ENCODE peak calls at places on chromosomes 5 and 9, in five cellular contexts. One of them, this sample, is unnamed.
A peak's percentile ranks its signal among the peaks of the same experiment; 100 is the strongest.

GRCh38 chr9:127153484-127153883 is 31.0 kb upstream of the ANGPTL2 start:
- DNase-seq in Calu3: no peak
- DNase-seq in NB4: no peak
- DNase-seq in HFFc6: no peak
- DNase-seq in Peyer's patch: no peak
- DNase-seq in this sample: no peak

GRCh38 chr9:12784461-12785250 is 9.8 kb downstream of the LURAP1L start:
- DNase-seq in Calu3: peak; percentile 77
- DNase-seq in NB4: peak; percentile 28
- DNase-seq in HFFc6: peak; percentile 95
- DNase-seq in Peyer's patch: no peak
- DNase-seq in this sample: no peak

GRCh38 chr5:115439042-115439441 is 105.5 kb downstream of the FEM1C start:
- DNase-seq in Calu3: no peak
- DNase-seq in NB4: no peak
- DNase-seq in HFFc6: peak; percentile 82
- DNase-seq in Peyer's patch: no peak
- DNase-seq in this sample: no peak

GRCh38 chr5:68576805-68577204 is 361.2 kb downstream of the PIK3R1 start:
- DNase-seq in Calu3: no peak
- DNase-seq in NB4: no peak
- DNase-seq in HFFc6: no peak
- DNase-seq in Peyer's patch: no peak
- DNase-seq in this sample: no peak

GRCh38 chr9:121839726-121840500 is 188.5 kb downstream of the DAB2IP start:
- DNase-seq in Calu3: no peak
- DNase-seq in NB4: no peak
- DNase-seq in HFFc6: no peak
- DNase-seq in Peyer's patch: no peak
- DNase-seq in this sample: no peak

GRCh38 chr9:93826209-93826608 is 128.9 kb downstream of the BARX1 start:
- DNase-seq in Calu3: no peak
- DNase-seq in NB4: no peak
- DNase-seq in HFFc6: no peak
- DNase-seq in Peyer's patch: peak; percentile 48
- DNase-seq in this sample: no peak

GRCh38 chr5:74355456-74355855 is 285.1 kb downstream of the ENC1 start:
- DNase-seq in Calu3: no peak
- DNase-seq in NB4: no peak
- DNase-seq in HFFc6: no peak
- DNase-seq in Peyer's patch: no peak
- DNase-seq in this sample: no peak

GRCh38 chr5:129361441-129362025 is 98.6 kb upstream of the ADAMTS19 start:
- DNase-seq in Calu3: no peak
- DNase-seq in NB4: peak; percentile 24
- DNase-seq in HFFc6: no peak
- DNase-seq in Peyer's patch: no peak
- DNase-seq in this sample: no peak

GRCh38 chr9:122370303-122370702 is 521 bp upstream of the PTGS1 start:
- DNase-seq in Calu3: no peak
- DNase-seq in NB4: peak; percentile 71
- DNase-seq in HFFc6: no peak
- DNase-seq in Peyer's patch: peak; percentile 31
- DNase-seq in this sample: no peak

GRCh38 chr9:108534741-108535140 is 321.0 kb downstream of the ACTL7B start:
- DNase-seq in Calu3: no peak
- DNase-seq in NB4: peak; percentile 15
- DNase-seq in HFFc6: peak; percentile 82
- DNase-seq in Peyer's patch: no peak
- DNase-seq in this sample: no peak

GRCh38 chr9:108184941-108185340 is 670.8 kb downstream of the ACTL7B start:
- DNase-seq in Calu3: peak; percentile 12
- DNase-seq in NB4: no peak
- DNase-seq in HFFc6: no peak
- DNase-seq in Peyer's patch: no peak
- DNase-seq in this sample: no peak

GRCh38 chr5:112634796-112635195 is 102.9 kb upstream of the APC start:
- DNase-seq in Calu3: no peak
- DNase-seq in NB4: no peak
- DNase-seq in HFFc6: no peak
- DNase-seq in Peyer's patch: no peak
- DNase-seq in this sample: no peak

DNA sequence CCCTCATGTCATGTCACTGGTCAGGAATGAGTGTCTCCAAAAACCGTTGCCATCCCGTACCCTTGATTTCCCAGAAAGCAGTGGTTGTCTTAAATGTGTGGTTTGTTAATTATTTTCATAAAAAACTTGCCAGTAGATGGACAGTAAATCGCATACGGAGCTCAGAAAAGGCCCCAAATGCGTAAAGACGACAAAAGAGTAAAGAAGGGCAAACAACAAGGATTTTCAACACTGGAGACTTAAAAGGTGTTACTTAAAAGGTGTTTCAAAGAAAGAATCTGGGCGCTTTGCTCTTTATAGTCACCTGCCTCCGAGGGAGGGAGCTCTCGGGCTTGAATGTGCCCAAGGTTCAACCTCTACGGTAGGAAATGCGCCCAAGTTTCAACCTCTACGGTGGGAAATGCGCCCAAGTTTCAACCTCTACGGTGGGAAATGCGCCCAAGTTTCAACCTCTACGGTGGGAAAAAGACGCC is 727 bp downstream of the KIF27 start:
- DNase-seq in Calu3: peak; percentile 54
- DNase-seq in NB4: no peak
- DNase-seq in HFFc6: no peak
- DNase-seq in Peyer's patch: no peak
- DNase-seq in this sample: no peak
- TF ChIP-seq CTCF in Calu3: no peak
- TF ChIP-seq CTCF in NB4: no peak
- TF ChIP-seq CTCF in HFFc6: no peak
- TF ChIP-seq CTCF in Peyer's patch: peak; percentile 40
- TF ChIP-seq CTCF in this sample: no peak

GRCh38 chr5:32745317-32745716 is 34.2 kb downstream of the NPR3 start:
- DNase-seq in Calu3: no peak
- DNase-seq in NB4: no peak
- DNase-seq in HFFc6: no peak
- DNase-seq in Peyer's patch: no peak
- DNase-seq in this sample: no peak
- TF ChIP-seq CTCF in Calu3: no peak
- TF ChIP-seq CTCF in NB4: no peak
- TF ChIP-seq CTCF in HFFc6: no peak
- TF ChIP-seq CTCF in Peyer's patch: no peak
- TF ChIP-seq CTCF in this sample: no peak

GRCh38 chr5:125835293-125836172 is 587.7 kb upstream of the GRAMD2B start:
- DNase-seq in Calu3: peak; percentile 62
- DNase-seq in NB4: peak; percentile 23
- DNase-seq in HFFc6: no peak
- DNase-seq in Peyer's patch: no peak
- DNase-seq in this sample: peak; percentile 56
- TF ChIP-seq CTCF in Calu3: peak; percentile 73
- TF ChIP-seq CTCF in NB4: peak; percentile 23
- TF ChIP-seq CTCF in HFFc6: no peak
- TF ChIP-seq CTCF in Peyer's patch: peak; percentile 60
- TF ChIP-seq CTCF in this sample: peak; percentile 78

GRCh38 chr5:60399507-60399906 is 300.5 kb downstream of the DEPDC1B start:
- DNase-seq in Calu3: no peak
- DNase-seq in NB4: no peak
- DNase-seq in HFFc6: no peak
- DNase-seq in Peyer's patch: no peak
- DNase-seq in this sample: no peak

DNA sequence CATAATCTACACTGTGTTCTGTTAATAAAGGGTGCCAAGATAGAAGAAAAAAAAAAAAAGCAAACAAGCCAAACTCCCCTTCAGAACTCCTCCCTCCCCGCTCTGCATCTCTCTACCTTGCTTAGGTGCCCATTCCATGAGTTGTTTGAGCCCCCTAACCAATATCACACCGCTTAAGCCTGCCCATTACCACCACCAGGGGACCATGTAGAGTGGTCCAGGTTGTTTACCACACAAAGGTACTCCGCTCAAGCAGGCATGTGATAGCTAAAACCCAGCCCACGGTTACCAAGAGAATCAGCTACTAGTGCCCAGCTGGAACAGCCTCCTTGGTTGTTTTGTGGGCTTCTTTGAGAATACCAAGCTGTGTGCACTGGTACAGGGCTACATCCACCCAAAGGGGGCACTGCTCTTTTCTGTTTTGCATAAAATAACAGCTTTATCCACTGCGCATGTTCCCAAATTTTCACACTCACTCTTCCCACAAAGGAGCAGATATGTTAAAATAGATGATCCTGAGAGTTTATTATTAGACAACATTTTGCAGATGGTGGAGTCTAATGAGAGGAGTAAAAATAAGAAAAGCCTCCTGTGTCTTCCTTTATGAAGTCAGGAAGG is 304.1 kb downstream of the DEPDC1B start:
- DNase-seq in Calu3: no peak
- DNase-seq in NB4: no peak
- DNase-seq in HFFc6: no peak
- DNase-seq in Peyer's patch: no peak
- DNase-seq in this sample: no peak
- TF ChIP-seq CTCF in Calu3: no peak
- TF ChIP-seq CTCF in NB4: peak; percentile 3
- TF ChIP-seq CTCF in HFFc6: peak; percentile 28
- TF ChIP-seq CTCF in Peyer's patch: no peak
- TF ChIP-seq CTCF in this sample: no peak

GRCh38 chr9:120713257-120714087 is 798 bp downstream of the MEGF9 start:
- DNase-seq in Calu3: peak; percentile 15
- DNase-seq in NB4: peak; percentile 40
- DNase-seq in HFFc6: no peak
- DNase-seq in Peyer's patch: peak; percentile 63
- DNase-seq in this sample: peak; percentile 14
- TF ChIP-seq CTCF in Calu3: no peak
- TF ChIP-seq CTCF in NB4: no peak
- TF ChIP-seq CTCF in HFFc6: peak; percentile 29
- TF ChIP-seq CTCF in Peyer's patch: peak; percentile 18
- TF ChIP-seq CTCF in this sample: peak; percentile 32

DNA sequence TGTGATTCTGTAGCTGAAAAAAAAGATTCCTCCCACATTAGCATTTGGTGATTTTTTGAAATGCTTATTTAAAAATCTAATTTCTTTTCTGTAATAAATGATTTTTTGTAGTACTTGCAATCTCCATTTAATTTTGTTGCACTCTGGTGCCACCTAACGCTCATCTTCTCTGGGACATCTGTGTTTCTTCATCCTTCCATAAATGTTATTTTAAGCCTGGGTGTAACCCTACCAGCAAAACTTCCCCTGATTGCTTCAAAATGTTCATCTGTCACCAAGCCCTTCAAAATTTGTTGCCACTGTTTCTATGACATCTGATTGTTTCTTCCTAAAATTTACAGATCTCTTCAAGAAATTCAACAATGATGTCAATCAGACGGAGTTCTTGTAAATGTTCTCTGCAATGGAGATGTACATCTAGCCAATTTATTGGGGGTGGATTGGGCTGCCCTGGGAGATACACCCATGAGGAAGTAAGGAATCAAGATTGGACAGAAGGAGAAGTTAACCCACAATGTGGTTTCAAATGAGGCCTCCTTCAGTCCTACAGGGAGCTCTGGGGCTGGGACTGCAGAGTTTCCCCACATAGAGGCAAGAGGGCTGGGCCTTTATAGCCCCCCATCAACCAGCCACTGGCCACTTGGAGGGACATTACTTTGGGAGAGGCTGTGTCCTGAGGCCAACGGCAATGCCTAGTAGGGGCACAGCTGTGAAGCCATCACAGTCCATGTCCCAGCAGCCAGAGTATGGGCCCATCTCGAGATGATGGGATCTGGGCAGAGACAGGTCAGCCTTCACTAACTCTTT is 23.3 kb downstream of the MCTP1 start:
- DNase-seq in Calu3: peak; percentile 25
- DNase-seq in NB4: peak; percentile 73
- DNase-seq in HFFc6: peak; percentile 29
- DNase-seq in Peyer's patch: no peak
- DNase-seq in this sample: no peak
- TF ChIP-seq CTCF in Calu3: peak; percentile 32
- TF ChIP-seq CTCF in NB4: peak; percentile 53
- TF ChIP-seq CTCF in HFFc6: peak; percentile 80
- TF ChIP-seq CTCF in Peyer's patch: peak; percentile 25
- TF ChIP-seq CTCF in this sample: peak; percentile 65

DNA sequence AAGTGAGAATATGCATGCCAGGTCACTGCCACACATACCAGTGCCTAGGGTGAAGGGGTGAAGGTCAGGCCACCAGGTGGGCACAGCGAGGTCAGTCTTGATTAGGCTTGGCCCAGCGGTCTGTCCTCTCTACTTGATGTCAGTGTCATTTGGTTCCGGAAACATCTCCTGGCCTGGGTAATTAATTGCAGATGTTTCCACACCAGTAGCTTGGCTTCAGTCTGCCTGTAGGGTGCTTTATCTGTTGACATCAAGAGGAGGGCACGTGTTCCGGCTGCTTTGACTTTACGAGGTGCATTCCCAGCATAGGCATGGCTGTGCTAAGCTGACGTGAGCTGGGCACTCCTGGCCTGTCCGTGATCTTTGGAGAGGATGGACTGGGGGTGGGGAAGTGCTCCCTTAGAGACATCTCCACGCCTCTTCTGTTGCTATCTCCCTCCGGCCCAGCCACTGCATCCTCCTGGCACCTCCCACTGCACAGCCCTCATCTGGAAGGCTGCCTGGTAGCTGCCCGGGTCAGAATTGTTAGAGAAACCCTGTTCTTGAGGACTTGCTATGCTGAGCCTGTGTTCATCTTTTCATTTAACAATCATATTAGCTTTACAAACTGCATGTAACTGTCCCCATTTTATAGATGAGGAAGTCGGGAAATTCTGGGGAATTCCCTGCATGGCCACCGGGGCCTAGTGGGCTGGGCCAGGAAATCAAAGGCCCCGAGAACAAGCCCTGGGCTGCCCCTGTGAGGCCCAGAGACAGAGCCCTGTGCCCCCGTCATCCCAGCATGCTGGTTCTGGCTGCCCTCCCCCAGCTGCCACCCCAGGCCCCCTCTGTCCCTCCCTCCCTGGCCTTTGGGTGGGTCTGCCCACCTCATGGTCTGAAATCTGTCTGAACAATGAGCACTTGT is 29.1 kb downstream of the JADE2 start:
- DNase-seq in Calu3: peak; percentile 55
- DNase-seq in NB4: no peak
- DNase-seq in HFFc6: peak; percentile 100
- DNase-seq in Peyer's patch: no peak
- DNase-seq in this sample: no peak
- TF ChIP-seq CTCF in Calu3: no peak
- TF ChIP-seq CTCF in NB4: no peak
- TF ChIP-seq CTCF in HFFc6: peak; percentile 43
- TF ChIP-seq CTCF in Peyer's patch: no peak
- TF ChIP-seq CTCF in this sample: no peak

DNA sequence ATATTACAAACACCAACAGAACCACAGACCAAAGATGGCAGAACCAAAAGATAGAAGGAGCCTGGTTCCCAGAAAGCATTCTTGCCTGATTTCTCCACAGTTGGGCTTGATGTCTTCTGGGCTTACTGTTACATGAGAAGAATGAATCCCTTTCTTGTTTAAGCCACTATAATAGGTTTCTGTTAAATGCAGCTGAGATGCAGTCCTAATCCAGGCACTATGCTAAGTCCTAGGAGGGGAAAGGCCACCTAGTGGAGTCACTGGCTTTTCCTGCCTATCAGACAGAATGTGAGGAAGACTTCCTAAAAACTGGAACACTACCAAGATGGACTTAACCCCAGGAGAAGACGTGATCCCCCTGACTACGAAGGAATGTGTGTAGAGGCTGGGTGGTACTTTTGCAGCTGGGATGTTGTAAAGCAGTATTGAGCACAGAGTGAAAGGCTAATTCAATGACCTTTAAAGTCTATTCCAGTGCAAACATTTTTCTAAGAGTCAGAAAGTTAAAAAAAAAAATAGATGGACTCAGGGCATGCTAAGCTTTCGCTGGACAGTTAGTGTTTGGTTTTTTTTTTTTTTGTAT is 34.3 kb upstream of the FSD1L start:
- DNase-seq in Calu3: peak; percentile 14
- DNase-seq in NB4: peak; percentile 34
- DNase-seq in HFFc6: peak; percentile 19
- DNase-seq in Peyer's patch: no peak
- DNase-seq in this sample: no peak
- TF ChIP-seq CTCF in Calu3: no peak
- TF ChIP-seq CTCF in NB4: no peak
- TF ChIP-seq CTCF in HFFc6: peak; percentile 66
- TF ChIP-seq CTCF in Peyer's patch: peak; percentile 60
- TF ChIP-seq CTCF in this sample: peak; percentile 47

This sample was measured in neural crest cell.